ENCODE peak calls at places on chromosomes 2 and 18, in six cellular contexts. One of them, this sample, is unnamed.

GRCh38 chr18:31835528-31836138 is 75.0 kb upstream of the SLC25A52 start:
- DNase-seq in CD8-positive, alpha-beta memory T cell: no peak
- DNase-seq in NCI-H1436 treated with DMSO at 0.1 percent for 48 hours: no peak
- DNase-seq in T-helper 2 cell: no peak
- DNase-seq in ACHN: peak; percentile 8
- DNase-seq in RWPE1: no peak
- DNase-seq in this sample: no peak

GRCh38 chr2:108917078-108917440 is 72.0 kb downstream of the EDAR start:
- DNase-seq in CD8-positive, alpha-beta memory T cell: no peak
- DNase-seq in NCI-H1436 treated with DMSO at 0.1 percent for 48 hours: no peak
- DNase-seq in T-helper 2 cell: no peak
- DNase-seq in ACHN: no peak
- DNase-seq in RWPE1: no peak
- DNase-seq in this sample: no peak

GRCh38 chr2:216159646-216160045 is 50.5 kb downstream of the XRCC5 start:
- DNase-seq in CD8-positive, alpha-beta memory T cell: no peak
- DNase-seq in NCI-H1436 treated with DMSO at 0.1 percent for 48 hours: no peak
- DNase-seq in T-helper 2 cell: no peak
- DNase-seq in ACHN: no peak
- DNase-seq in RWPE1: no peak
- DNase-seq in this sample: no peak

GRCh38 chr2:167626961-167627360 is 620.4 kb downstream of the STK39 start:
- DNase-seq in CD8-positive, alpha-beta memory T cell: no peak
- DNase-seq in NCI-H1436 treated with DMSO at 0.1 percent for 48 hours: no peak
- DNase-seq in T-helper 2 cell: no peak
- DNase-seq in ACHN: no peak
- DNase-seq in RWPE1: no peak
- DNase-seq in this sample: no peak

GRCh38 chr2:127545796-127546195 is 10.3 kb downstream of the MYO7B start:
- DNase-seq in CD8-positive, alpha-beta memory T cell: no peak
- DNase-seq in NCI-H1436 treated with DMSO at 0.1 percent for 48 hours: no peak
- DNase-seq in T-helper 2 cell: no peak
- DNase-seq in ACHN: no peak
- DNase-seq in RWPE1: no peak
- DNase-seq in this sample: no peak

GRCh38 chr18:13539050-13539449 is 187.3 kb downstream of the FAM210A start:
- DNase-seq in CD8-positive, alpha-beta memory T cell: peak; percentile 88
- DNase-seq in NCI-H1436 treated with DMSO at 0.1 percent for 48 hours: peak; percentile 88
- DNase-seq in T-helper 2 cell: no peak
- DNase-seq in ACHN: no peak
- DNase-seq in RWPE1: no peak
- DNase-seq in this sample: no peak

GRCh38 chr2:177772529-177772928 is 300.0 kb downstream of the PDE11A start:
- DNase-seq in CD8-positive, alpha-beta memory T cell: peak; percentile 10
- DNase-seq in NCI-H1436 treated with DMSO at 0.1 percent for 48 hours: no peak
- DNase-seq in T-helper 2 cell: no peak
- DNase-seq in ACHN: peak; percentile 66
- DNase-seq in RWPE1: peak; percentile 20
- DNase-seq in this sample: no peak

GRCh38 chr18:26637983-26638382 is 89.6 kb upstream of the KCTD1 start:
- DNase-seq in CD8-positive, alpha-beta memory T cell: no peak
- DNase-seq in NCI-H1436 treated with DMSO at 0.1 percent for 48 hours: no peak
- DNase-seq in T-helper 2 cell: no peak
- DNase-seq in ACHN: no peak
- DNase-seq in RWPE1: no peak
- DNase-seq in this sample: no peak

GRCh38 chr2:32824415-32824814 is 122.3 kb upstream of the LTBP1 start:
- DNase-seq in CD8-positive, alpha-beta memory T cell: no peak
- DNase-seq in NCI-H1436 treated with DMSO at 0.1 percent for 48 hours: no peak
- DNase-seq in T-helper 2 cell: no peak
- DNase-seq in ACHN: no peak
- DNase-seq in RWPE1: no peak
- DNase-seq in this sample: no peak

GRCh38 chr2:66435549-66435875 is 587 bp downstream of the MEIS1 start:
- DNase-seq in CD8-positive, alpha-beta memory T cell: no peak
- DNase-seq in NCI-H1436 treated with DMSO at 0.1 percent for 48 hours: no peak
- DNase-seq in T-helper 2 cell: no peak
- DNase-seq in ACHN: peak; percentile 2
- DNase-seq in RWPE1: peak; percentile 9
- DNase-seq in this sample: no peak

GRCh38 chr2:23385748-23386421 is 906 bp downstream of the KLHL29 start:
- DNase-seq in CD8-positive, alpha-beta memory T cell: peak; percentile 3
- DNase-seq in NCI-H1436 treated with DMSO at 0.1 percent for 48 hours: no peak
- DNase-seq in T-helper 2 cell: no peak
- DNase-seq in ACHN: peak; percentile 33
- DNase-seq in RWPE1: peak; percentile 38
- DNase-seq in this sample: peak; percentile 67

GRCh38 chr2:166468124-166469024 is 25.7 kb downstream of the SCN7A start:
- DNase-seq in CD8-positive, alpha-beta memory T cell: no peak
- DNase-seq in NCI-H1436 treated with DMSO at 0.1 percent for 48 hours: no peak
- DNase-seq in T-helper 2 cell: no peak
- DNase-seq in ACHN: no peak
- DNase-seq in RWPE1: no peak
- DNase-seq in this sample: no peak

GRCh38 chr2:127872354-127872753 is 13.4 kb downstream of the AMMECR1L start:
- DNase-seq in CD8-positive, alpha-beta memory T cell: no peak
- DNase-seq in NCI-H1436 treated with DMSO at 0.1 percent for 48 hours: no peak
- DNase-seq in T-helper 2 cell: no peak
- DNase-seq in ACHN: no peak
- DNase-seq in RWPE1: no peak
- DNase-seq in this sample: no peak

GRCh38 chr2:190137561-190137960 is 75.0 kb upstream of the MSTN start:
- DNase-seq in CD8-positive, alpha-beta memory T cell: no peak
- DNase-seq in NCI-H1436 treated with DMSO at 0.1 percent for 48 hours: no peak
- DNase-seq in T-helper 2 cell: no peak
- DNase-seq in ACHN: no peak
- DNase-seq in RWPE1: no peak
- DNase-seq in this sample: no peak

GRCh38 chr2:135152361-135152760 is 100.3 kb downstream of the RAB3GAP1 start:
- DNase-seq in CD8-positive, alpha-beta memory T cell: no peak
- DNase-seq in NCI-H1436 treated with DMSO at 0.1 percent for 48 hours: no peak
- DNase-seq in T-helper 2 cell: no peak
- DNase-seq in ACHN: no peak
- DNase-seq in RWPE1: no peak
- DNase-seq in this sample: no peak

GRCh38 chr2:96146151-96146880 is 1.1 kb upstream of the DUSP2 start:
- DNase-seq in CD8-positive, alpha-beta memory T cell: peak; percentile 99
- DNase-seq in NCI-H1436 treated with DMSO at 0.1 percent for 48 hours: no peak
- DNase-seq in T-helper 2 cell: peak; percentile 85
- DNase-seq in ACHN: no peak
- DNase-seq in RWPE1: no peak
- DNase-seq in this sample: no peak

GRCh38 chr2:237533668-237534138 is 32.7 kb upstream of the PRLH start:
- DNase-seq in CD8-positive, alpha-beta memory T cell: no peak
- DNase-seq in NCI-H1436 treated with DMSO at 0.1 percent for 48 hours: peak; percentile 85
- DNase-seq in T-helper 2 cell: no peak
- DNase-seq in ACHN: no peak
- DNase-seq in RWPE1: peak; percentile 47
- DNase-seq in this sample: no peak

GRCh38 chr2:234240917-234241316 is 190.4 kb downstream of the SPP2 start:
- DNase-seq in CD8-positive, alpha-beta memory T cell: no peak
- DNase-seq in NCI-H1436 treated with DMSO at 0.1 percent for 48 hours: no peak
- DNase-seq in T-helper 2 cell: no peak
- DNase-seq in ACHN: peak; percentile 61
- DNase-seq in RWPE1: peak; percentile 50
- DNase-seq in this sample: peak; percentile 64

This sample was measured in H54.